ENCODE peak calls at places on chromosomes 5 and 9, in five cellular contexts. One of them, this sample, is unnamed.
A peak's percentile ranks its signal among the peaks of the same experiment; 100 is the strongest.

GRCh38 chr9:34744295-34745221 is 34.6 kb upstream of the CCL21 start:
- DNase-seq in A549: peak; percentile 28
- DNase-seq in RWPE2: peak; percentile 95
- DNase-seq in psoas muscle: peak; percentile 59
- DNase-seq in CD8-positive, alpha-beta T cell: no peak
- DNase-seq in this sample: no peak

GRCh38 chr5:124895236-124895635 is 148.8 kb upstream of the ZNF608 start:
- DNase-seq in A549: no peak
- DNase-seq in RWPE2: no peak
- DNase-seq in psoas muscle: no peak
- DNase-seq in CD8-positive, alpha-beta T cell: no peak
- DNase-seq in this sample: no peak

GRCh38 chr5:88708021-88708420 is 175.0 kb downstream of the MEF2C start:
- DNase-seq in A549: no peak
- DNase-seq in RWPE2: no peak
- DNase-seq in psoas muscle: no peak
- DNase-seq in CD8-positive, alpha-beta T cell: no peak
- DNase-seq in this sample: no peak

GRCh38 chr5:172816887-172817418 is 17.1 kb upstream of the ERGIC1 start:
- DNase-seq in A549: peak; percentile 58
- DNase-seq in RWPE2: no peak
- DNase-seq in psoas muscle: no peak
- DNase-seq in CD8-positive, alpha-beta T cell: no peak
- DNase-seq in this sample: no peak

GRCh38 chr9:137128158-137129088 is 10.5 kb upstream of the GRIN1 start:
- DNase-seq in A549: no peak
- DNase-seq in RWPE2: no peak
- DNase-seq in psoas muscle: no peak
- DNase-seq in CD8-positive, alpha-beta T cell: no peak
- DNase-seq in this sample: no peak

GRCh38 chr5:155082401-155082800 is 68.8 kb downstream of the KIF4B start:
- DNase-seq in A549: peak; percentile 43
- DNase-seq in RWPE2: no peak
- DNase-seq in psoas muscle: no peak
- DNase-seq in CD8-positive, alpha-beta T cell: no peak
- DNase-seq in this sample: no peak

GRCh38 chr5:96492654-96493053 is 59.6 kb upstream of the PCSK1 start:
- DNase-seq in A549: peak; percentile 84
- DNase-seq in RWPE2: no peak
- DNase-seq in psoas muscle: no peak
- DNase-seq in CD8-positive, alpha-beta T cell: no peak
- DNase-seq in this sample: no peak

GRCh38 chr5:7398596-7399260 is 2.8 kb downstream of the ADCY2 start:
- DNase-seq in A549: no peak
- DNase-seq in RWPE2: no peak
- DNase-seq in psoas muscle: no peak
- DNase-seq in CD8-positive, alpha-beta T cell: no peak
- DNase-seq in this sample: no peak

GRCh38 chr5:16774806-16775205 is 158.0 kb upstream of the RETREG1 start:
- DNase-seq in A549: no peak
- DNase-seq in RWPE2: no peak
- DNase-seq in psoas muscle: no peak
- DNase-seq in CD8-positive, alpha-beta T cell: no peak
- DNase-seq in this sample: no peak

GRCh38 chr5:172115541-172115982 is 72.5 kb downstream of the STK10 start:
- DNase-seq in A549: no peak
- DNase-seq in RWPE2: no peak
- DNase-seq in psoas muscle: no peak
- DNase-seq in CD8-positive, alpha-beta T cell: no peak
- DNase-seq in this sample: no peak

GRCh38 chr5:170522211-170523128 is 18.6 kb downstream of the KCNIP1 start:
- DNase-seq in A549: peak; percentile 13
- DNase-seq in RWPE2: no peak
- DNase-seq in psoas muscle: no peak
- DNase-seq in CD8-positive, alpha-beta T cell: no peak
- DNase-seq in this sample: no peak

GRCh38 chr9:77819672-77820071 is 171.6 kb upstream of the GNA14 start:
- DNase-seq in A549: peak; percentile 29
- DNase-seq in RWPE2: no peak
- DNase-seq in psoas muscle: no peak
- DNase-seq in CD8-positive, alpha-beta T cell: no peak
- DNase-seq in this sample: no peak

GRCh38 chr9:106613250-106613737 is 249.7 kb upstream of the ZNF462 start:
- DNase-seq in A549: no peak
- DNase-seq in RWPE2: no peak
- DNase-seq in psoas muscle: no peak
- DNase-seq in CD8-positive, alpha-beta T cell: no peak
- DNase-seq in this sample: no peak

GRCh38 chr5:150473673-150474358 is 24.3 kb upstream of the RPS14 start:
- DNase-seq in A549: peak; percentile 90
- DNase-seq in RWPE2: peak; percentile 97
- DNase-seq in psoas muscle: no peak
- DNase-seq in CD8-positive, alpha-beta T cell: no peak
- DNase-seq in this sample: no peak

GRCh38 chr5:108028411-108028810 is 353.5 kb downstream of the FBXL17 start:
- DNase-seq in A549: no peak
- DNase-seq in RWPE2: no peak
- DNase-seq in psoas muscle: no peak
- DNase-seq in CD8-positive, alpha-beta T cell: no peak
- DNase-seq in this sample: no peak

GRCh38 chr5:179866241-179867078 is 7.8 kb upstream of the MRNIP start:
- DNase-seq in A549: peak; percentile 35
- DNase-seq in RWPE2: no peak
- DNase-seq in psoas muscle: no peak
- DNase-seq in CD8-positive, alpha-beta T cell: no peak
- DNase-seq in this sample: no peak

GRCh38 chr5:127924606-127925005 is 159.0 kb upstream of the SLC12A2 start:
- DNase-seq in A549: no peak
- DNase-seq in RWPE2: no peak
- DNase-seq in psoas muscle: no peak
- DNase-seq in CD8-positive, alpha-beta T cell: no peak
- DNase-seq in this sample: no peak

GRCh38 chr5:176762489-176762888 is 47.9 kb upstream of the UNC5A start:
- DNase-seq in A549: no peak
- DNase-seq in RWPE2: no peak
- DNase-seq in psoas muscle: no peak
- DNase-seq in CD8-positive, alpha-beta T cell: no peak
- DNase-seq in this sample: no peak

GRCh38 chr5:147234825-147235635 is at the start of gene STK32A:
- DNase-seq in A549: peak; percentile 42
- DNase-seq in RWPE2: no peak
- DNase-seq in psoas muscle: peak; percentile 81
- DNase-seq in CD8-positive, alpha-beta T cell: no peak
- DNase-seq in this sample: peak; percentile 43

GRCh38 chr9:76223749-76224340 is 170.4 kb downstream of the RFK start:
- DNase-seq in A549: no peak
- DNase-seq in RWPE2: no peak
- DNase-seq in psoas muscle: no peak
- DNase-seq in CD8-positive, alpha-beta T cell: no peak
- DNase-seq in this sample: no peak

GRCh38 chr5:157312492-157312891 is 46.6 kb downstream of the CYFIP2 start:
- DNase-seq in A549: peak; percentile 63
- DNase-seq in RWPE2: no peak
- DNase-seq in psoas muscle: peak; percentile 63
- DNase-seq in CD8-positive, alpha-beta T cell: peak; percentile 39
- DNase-seq in this sample: no peak

GRCh38 chr9:92983984-92984589 is 36.8 kb downstream of the FGD3 start:
- DNase-seq in A549: peak; percentile 50
- DNase-seq in RWPE2: no peak
- DNase-seq in psoas muscle: no peak
- DNase-seq in CD8-positive, alpha-beta T cell: no peak
- DNase-seq in this sample: no peak

GRCh38 chr9:117485176-117485575 is 70.3 kb upstream of the ASTN2 start:
- DNase-seq in A549: no peak
- DNase-seq in RWPE2: no peak
- DNase-seq in psoas muscle: no peak
- DNase-seq in CD8-positive, alpha-beta T cell: no peak
- DNase-seq in this sample: no peak

GRCh38 chr9:128232811-128233428 is 29.7 kb downstream of the DNM1 start:
- DNase-seq in A549: no peak
- DNase-seq in RWPE2: no peak
- DNase-seq in psoas muscle: no peak
- DNase-seq in CD8-positive, alpha-beta T cell: no peak
- DNase-seq in this sample: no peak

GRCh38 chr9:74125916-74126315 is 371.2 kb upstream of the RORB start:
- DNase-seq in A549: no peak
- DNase-seq in RWPE2: no peak
- DNase-seq in psoas muscle: no peak
- DNase-seq in CD8-positive, alpha-beta T cell: no peak
- DNase-seq in this sample: no peak

GRCh38 chr9:89684912-89685636 is 80.3 kb downstream of the GADD45G start:
- DNase-seq in A549: no peak
- DNase-seq in RWPE2: peak; percentile 16
- DNase-seq in psoas muscle: peak; percentile 81
- DNase-seq in CD8-positive, alpha-beta T cell: no peak
- DNase-seq in this sample: peak; percentile 96

GRCh38 chr5:157286761-157287211 is 20.9 kb downstream of the CYFIP2 start:
- DNase-seq in A549: no peak
- DNase-seq in RWPE2: no peak
- DNase-seq in psoas muscle: no peak
- DNase-seq in CD8-positive, alpha-beta T cell: no peak
- DNase-seq in this sample: no peak

GRCh38 chr5:15234366-15234765 is 265.6 kb upstream of the FBXL7 start:
- DNase-seq in A549: no peak
- DNase-seq in RWPE2: no peak
- DNase-seq in psoas muscle: no peak
- DNase-seq in CD8-positive, alpha-beta T cell: no peak
- DNase-seq in this sample: no peak

GRCh38 chr9:99485461-99485860 is 263.4 kb downstream of the SEC61B start:
- DNase-seq in A549: no peak
- DNase-seq in RWPE2: no peak
- DNase-seq in psoas muscle: no peak
- DNase-seq in CD8-positive, alpha-beta T cell: no peak
- DNase-seq in this sample: no peak

GRCh38 chr5:164555809-164556208 is 1050.4 kb downstream of the MAT2B start:
- DNase-seq in A549: no peak
- DNase-seq in RWPE2: no peak
- DNase-seq in psoas muscle: no peak
- DNase-seq in CD8-positive, alpha-beta T cell: no peak
- DNase-seq in this sample: no peak

GRCh38 chr5:57488308-57488955 is 5.8 kb upstream of the ACTBL2 start:
- DNase-seq in A549: no peak
- DNase-seq in RWPE2: no peak
- DNase-seq in psoas muscle: no peak
- DNase-seq in CD8-positive, alpha-beta T cell: no peak
- DNase-seq in this sample: no peak

GRCh38 chr5:146872191-146872590 is 6.4 kb downstream of the PPP2R2B start:
- DNase-seq in A549: no peak
- DNase-seq in RWPE2: no peak
- DNase-seq in psoas muscle: no peak
- DNase-seq in CD8-positive, alpha-beta T cell: no peak
- DNase-seq in this sample: no peak

GRCh38 chr5:399296-400281 is 43.4 kb upstream of the EXOC3 start:
- DNase-seq in A549: peak; percentile 47
- DNase-seq in RWPE2: peak; percentile 72
- DNase-seq in psoas muscle: peak; percentile 89
- DNase-seq in CD8-positive, alpha-beta T cell: no peak
- DNase-seq in this sample: peak; percentile 79

GRCh38 chr9:72839140-72839539 is 113.7 kb downstream of the ALDH1A1 start:
- DNase-seq in A549: peak; percentile 80
- DNase-seq in RWPE2: no peak
- DNase-seq in psoas muscle: no peak
- DNase-seq in CD8-positive, alpha-beta T cell: no peak
- DNase-seq in this sample: no peak
- H3K4me3 ChIP-seq in A549: no peak overlapping the region
- H3K4me3 ChIP-seq in RWPE2: no peak overlapping the region
- H3K4me3 ChIP-seq in psoas muscle: no peak overlapping the region
- H3K4me3 ChIP-seq in CD8-positive, alpha-beta T cell: no peak overlapping the region
- H3K4me3 ChIP-seq in this sample: no peak overlapping the region

GRCh38 chr5:1769017-1769640 is 30.5 kb downstream of the MRPL36 start:
- DNase-seq in A549: no peak
- DNase-seq in RWPE2: peak; percentile 67
- DNase-seq in psoas muscle: no peak
- DNase-seq in CD8-positive, alpha-beta T cell: no peak
- DNase-seq in this sample: peak; percentile 48

GRCh38 chr5:1769752-1770442 is 29.7 kb downstream of the MRPL36 start:
- DNase-seq in A549: no peak
- DNase-seq in RWPE2: peak; percentile 65
- DNase-seq in psoas muscle: no peak
- DNase-seq in CD8-positive, alpha-beta T cell: no peak
- DNase-seq in this sample: no peak

GRCh38 chr5:1770443-1770802 is 29.2 kb downstream of the MRPL36 start:
- DNase-seq in A549: no peak
- DNase-seq in RWPE2: no peak
- DNase-seq in psoas muscle: no peak
- DNase-seq in CD8-positive, alpha-beta T cell: no peak
- DNase-seq in this sample: no peak

GRCh38 chr5:1771149-1772065 is 28.2 kb downstream of the MRPL36 start:
- DNase-seq in A549: no peak
- DNase-seq in RWPE2: peak; percentile 60
- DNase-seq in psoas muscle: no peak
- DNase-seq in CD8-positive, alpha-beta T cell: no peak
- DNase-seq in this sample: no peak

GRCh38 chr5:1772634-1773033 is 27.0 kb downstream of the MRPL36 start:
- DNase-seq in A549: peak; percentile 44
- DNase-seq in RWPE2: no peak
- DNase-seq in psoas muscle: no peak
- DNase-seq in CD8-positive, alpha-beta T cell: no peak
- DNase-seq in this sample: no peak
- TF ChIP-seq CTCF in A549: no peak
- TF ChIP-seq CTCF in RWPE2: peak; percentile 61
- TF ChIP-seq CTCF in psoas muscle: no peak
- TF ChIP-seq CTCF in CD8-positive, alpha-beta T cell: no peak
- TF ChIP-seq CTCF in this sample: no peak

GRCh38 chr9:17394868-17395488 is 183.9 kb upstream of the SH3GL2 start:
- DNase-seq in A549: no peak
- DNase-seq in RWPE2: no peak
- DNase-seq in psoas muscle: no peak
- DNase-seq in CD8-positive, alpha-beta T cell: no peak
- DNase-seq in this sample: no peak
- H3K4me3 ChIP-seq in A549: no peak overlapping the region
- H3K4me3 ChIP-seq in RWPE2: no peak overlapping the region
- H3K4me3 ChIP-seq in psoas muscle: no peak overlapping the region
- H3K4me3 ChIP-seq in CD8-positive, alpha-beta T cell: no peak overlapping the region
- H3K4me3 ChIP-seq in this sample: no peak overlapping the region

GRCh38 chr5:31049933-31050704 is 143.4 kb upstream of the CDH6 start:
- DNase-seq in A549: no peak
- DNase-seq in RWPE2: no peak
- DNase-seq in psoas muscle: no peak
- DNase-seq in CD8-positive, alpha-beta T cell: no peak
- DNase-seq in this sample: no peak
- TF ChIP-seq CTCF in A549: no peak
- TF ChIP-seq CTCF in RWPE2: no peak
- TF ChIP-seq CTCF in psoas muscle: no peak
- TF ChIP-seq CTCF in CD8-positive, alpha-beta T cell: no peak
- TF ChIP-seq CTCF in this sample: no peak

GRCh38 chr9:19615036-19615435 is 173.8 kb downstream of the SLC24A2 start:
- DNase-seq in A549: no peak
- DNase-seq in RWPE2: no peak
- DNase-seq in psoas muscle: no peak
- DNase-seq in CD8-positive, alpha-beta T cell: no peak
- DNase-seq in this sample: no peak

GRCh38 chr9:19618816-19619215 is 170.0 kb downstream of the SLC24A2 start:
- DNase-seq in A549: no peak
- DNase-seq in RWPE2: no peak
- DNase-seq in psoas muscle: no peak
- DNase-seq in CD8-positive, alpha-beta T cell: no peak
- DNase-seq in this sample: no peak

GRCh38 chr9:19619221-19619620 is 169.6 kb downstream of the SLC24A2 start:
- DNase-seq in A549: no peak
- DNase-seq in RWPE2: no peak
- DNase-seq in psoas muscle: no peak
- DNase-seq in CD8-positive, alpha-beta T cell: no peak
- DNase-seq in this sample: no peak

GRCh38 chr9:19614294-19614693 is 174.5 kb downstream of the SLC24A2 start:
- DNase-seq in A549: no peak
- DNase-seq in RWPE2: no peak
- DNase-seq in psoas muscle: no peak
- DNase-seq in CD8-positive, alpha-beta T cell: no peak
- DNase-seq in this sample: no peak
- H3K4me3 ChIP-seq in A549: no peak overlapping the region
- H3K4me3 ChIP-seq in RWPE2: no peak overlapping the region
- H3K4me3 ChIP-seq in psoas muscle: no peak overlapping the region
- H3K4me3 ChIP-seq in CD8-positive, alpha-beta T cell: no peak overlapping the region
- H3K4me3 ChIP-seq in this sample: no peak overlapping the region